ENCODE peak calls at places on chromosomes 6 and 20, in six cellular contexts. M is A549, P is K562, X is HepG2, Q is endothelial cell of umbilical vein, S is GM12878. E is an unnamed sample.
A peak's percentile ranks its signal among the peaks of the same experiment; 100 is the strongest.

GRCh38 chr20:59388402-59388801 is 88.0 kb downstream of the EDN3 start:
- DNase-seq in M (no peak), P (no peak), X (no peak), Q (no peak), S (no peak), E (no peak)

GRCh38 chr6:149065658-149066556 is 251.6 kb upstream of the TAB2 start:
- DNase-seq in M (no peak), P (no peak), X (no peak), Q (no peak), S (peak; percentile 99), E (peak; percentile 58)

GRCh38 chr6:144377586-144377985 is 92.5 kb downstream of the UTRN start:
- DNase-seq in M (no peak), P (no peak), X (no peak), Q (peak; percentile 67), S (no peak), E (no peak)

GRCh38 chr20:11266571-11266970 is 592.8 kb upstream of the JAG1 start:
- DNase-seq in M (peak; percentile 34), P (no peak), X (no peak), Q (peak; percentile 90), S (no peak), E (no peak)

GRCh38 chr6:157198425-157199279 is 124.7 kb downstream of the TMEM242 start:
- DNase-seq in M (no peak), P (no peak), X (no peak), Q (no peak), S (no peak), E (no peak)

GRCh38 chr6:42292002-42292735 is 74.5 kb upstream of the MRPS10 start:
- DNase-seq in M (peak; percentile 63), P (no peak), X (no peak), Q (no peak), S (no peak), E (no peak)

GRCh38 chr6:109483744-109484075 is 691 bp upstream of the ZBTB24 start:
- DNase-seq in M (no peak), P (no peak), X (no peak), Q (peak; percentile 39), S (no peak), E (no peak)

GRCh38 chr20:56630506-56631317 is 1.6 kb downstream of the TFAP2C start:
- DNase-seq in M (peak; percentile 50), P (no peak), X (no peak), Q (no peak), S (no peak), E (no peak)

GRCh38 chr6:3722785-3723184 is 28.7 kb downstream of the PXDC1 start:
- DNase-seq in M (no peak), P (no peak), X (no peak), Q (no peak), S (no peak), E (no peak)

GRCh38 chr6:123745877-123746276 is 57.8 kb upstream of the NKAIN2 start:
- DNase-seq in M (no peak), P (no peak), X (no peak), Q (peak; percentile 3), S (no peak), E (no peak)

GRCh38 chr20:57398231-57398821 is 7.1 kb downstream of the RBM38 start:
- DNase-seq in M (no peak), P (no peak), X (no peak), Q (no peak), S (peak; percentile 83), E (peak; percentile 67)

GRCh38 chr6:140784573-140784972 is 1348.2 kb upstream of the GJE1 start:
- DNase-seq in M (no peak), P (no peak), X (no peak), Q (peak; percentile 61), S (no peak), E (no peak)

GRCh38 chr20:14951707-14952106 is 614.3 kb upstream of the FLRT3 start:
- DNase-seq in M (peak; percentile 73), P (no peak), X (peak; percentile 20), Q (peak; percentile 84), S (no peak), E (no peak)

GRCh38 chr6:128036808-128037570 is 136.1 kb upstream of the THEMIS start:
- DNase-seq in M (no peak), P (no peak), X (no peak), Q (no peak), S (no peak), E (no peak)

GRCh38 chr20:60931691-60932090 is 320.4 kb upstream of the CDH4 start:
- DNase-seq in M (no peak), P (no peak), X (no peak), Q (no peak), S (no peak), E (no peak)

GRCh38 chr6:142374090-142374783 is 72.4 kb downstream of the ADGRG6 start:
- DNase-seq in M (no peak), P (no peak), X (peak; percentile 56), Q (peak; percentile 50), S (no peak), E (no peak)

GRCh38 chr20:54221383-54221782 is 13.5 kb downstream of the PFDN4 start:
- DNase-seq in M (no peak), P (no peak), X (no peak), Q (no peak), S (no peak), E (no peak)

GRCh38 chr6:151822252-151823111 is 15.0 kb downstream of the ESR1 start:
- DNase-seq in M (no peak), P (no peak), X (no peak), Q (no peak), S (peak; percentile 32), E (no peak)

GRCh38 chr20:55153321-55153720 is 677.9 kb downstream of the DOK5 start:
- DNase-seq in M (no peak), P (no peak), X (no peak), Q (no peak), S (no peak), E (no peak)

GRCh38 chr6:52524921-52525320 is 51.9 kb downstream of the TRAM2 start:
- DNase-seq in M (no peak), P (no peak), X (no peak), Q (no peak), S (no peak), E (no peak)

GRCh38 chr20:4493386-4493785 is 228.3 kb upstream of the PRND start:
- DNase-seq in M (no peak), P (no peak), X (no peak), Q (no peak), S (no peak), E (no peak)

GRCh38 chr6:14713008-14713452 is 532.8 kb upstream of the JARID2 start:
- DNase-seq in M (peak; percentile 21), P (peak; percentile 33), X (no peak), Q (no peak), S (no peak), E (peak; percentile 60)

GRCh38 chr6:111692327-111693164 is 86.9 kb upstream of the TRAF3IP2 start:
- DNase-seq in M (no peak), P (no peak), X (peak; percentile 69), Q (no peak), S (no peak), E (no peak)

GRCh38 chr6:143698329-143698728 is 20.6 kb downstream of the PHACTR2 start:
- DNase-seq in M (no peak), P (no peak), X (no peak), Q (no peak), S (no peak), E (no peak)

GRCh38 chr6:157459327-157459726 is 78.3 kb downstream of the ZDHHC14 start:
- DNase-seq in M (no peak), P (peak; percentile 74), X (no peak), Q (no peak), S (no peak), E (no peak)

GRCh38 chr6:11636121-11636520 is 98.6 kb downstream of the TMEM170B start:
- DNase-seq in M (no peak), P (no peak), X (no peak), Q (no peak), S (no peak), E (no peak)

GRCh38 chr6:138410972-138411667 is 7.1 kb downstream of the HEBP2 start:
- DNase-seq in M (peak; percentile 20), P (no peak), X (no peak), Q (peak; percentile 91), S (no peak), E (peak; percentile 67)

GRCh38 chr20:18397090-18397489 is 69.7 kb downstream of the DZANK1 start:
- DNase-seq in M (no peak), P (no peak), X (no peak), Q (no peak), S (no peak), E (no peak)

GRCh38 chr20:18404172-18404571 is 62.7 kb downstream of the DZANK1 start:
- DNase-seq in M (no peak), P (no peak), X (no peak), Q (no peak), S (no peak), E (no peak)

GRCh38 chr20:18403269-18403668 is 63.6 kb downstream of the DZANK1 start:
- DNase-seq in M (no peak), P (no peak), X (no peak), Q (no peak), S (no peak), E (no peak)

GRCh38 chr20:18401305-18401704 is 65.5 kb downstream of the DZANK1 start:
- DNase-seq in M (no peak), P (no peak), X (no peak), Q (no peak), S (no peak), E (no peak)

GRCh38 chr20:18400460-18400859 is 66.4 kb downstream of the DZANK1 start:
- DNase-seq in M (no peak), P (no peak), X (no peak), Q (no peak), S (no peak), E (no peak)
- TF ChIP-seq CTCF in M (no peak), P (no peak), X (no peak), Q (no peak), S (no peak), E (no peak)

DNA sequence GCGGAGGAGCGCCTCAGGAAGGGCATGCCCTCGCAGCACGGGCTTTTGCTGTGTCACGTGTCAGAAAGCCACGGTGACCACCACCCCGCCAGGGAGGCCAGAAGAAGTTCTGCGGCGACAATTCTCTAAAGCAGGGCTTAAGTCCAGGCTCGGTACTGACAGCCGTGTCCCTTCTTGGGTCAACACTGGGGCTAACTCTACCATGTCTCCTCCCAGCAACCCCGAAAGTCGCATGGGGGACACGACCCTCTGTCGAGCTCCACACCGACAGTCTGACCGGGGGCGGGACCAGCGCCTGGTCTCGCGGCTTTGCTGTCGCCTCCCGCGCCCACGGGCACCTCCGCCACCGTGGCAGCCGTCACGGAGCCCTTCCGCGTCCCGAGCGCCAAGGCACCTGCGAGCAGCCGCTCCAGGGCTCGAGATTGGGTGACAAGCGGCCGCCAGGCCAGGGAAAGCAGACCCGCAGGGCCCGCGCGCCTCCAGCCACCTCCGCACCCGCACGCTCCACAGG is 534 bp downstream of the NANP start:
- DNase-seq in M (peak; percentile 60), P (no peak), X (peak; percentile 64), Q (no peak), S (peak; percentile 5), E (peak; percentile 58)
- TF ChIP-seq MAX in M (no peak), P (peak; percentile 30), X (peak; percentile 88), Q (peak; percentile 52), S (no peak), E (peak; percentile 91)

GRCh38 chr6:16582437-16583150 is 178.7 kb downstream of the ATXN1 start:
- DNase-seq in M (no peak), P (no peak), X (no peak), Q (no peak), S (no peak), E (peak; percentile 43)
- TF ChIP-seq MYC in M (no peak), P (no peak), X (no peak), Q (no peak), S (no peak), E (no peak)

GRCh38 chr6:37698264-37699137 is 818 bp upstream of the MDGA1 start:
- DNase-seq in M (peak; percentile 58), P (peak; percentile 87), X (no peak), Q (peak; percentile 53), S (no peak), E (peak; percentile 75)
- TF ChIP-seq CTCF in M (no peak), P (no peak), X (no peak), Q (no peak), S (no peak), E (no peak)

E was measured in NB4.